ENCODE peak calls at places on chromosomes 12 and 14, in five cellular contexts. X, N, K, D and Y are unnamed samples.

GRCh38 chr12:82517808-82518207 is 159.5 kb downstream of the METTL25 start:
- DNase-seq in X (no peak), N (no peak), K (no peak), D (no peak), Y (no peak)

GRCh38 chr12:20863056-20863455 is 52.6 kb downstream of the SLCO1B3 start:
- DNase-seq in X (no peak), N (no peak), K (no peak), D (no peak), Y (no peak)

GRCh38 chr14:98130691-98131090 is 1141.3 kb downstream of the BCL11B start:
- DNase-seq in X (no peak), N (no peak), K (no peak), D (no peak), Y (no peak)

GRCh38 chr12:54016478-54016964 is 7.7 kb downstream of the HOXC8 start:
- DNase-seq in X (no peak), N (no peak), K (no peak), D (no peak), Y (no peak)

GRCh38 chr12:66774921-66775320 is 96.0 kb upstream of the GRIP1 start:
- DNase-seq in X (no peak), N (no peak), K (no peak), D (no peak), Y (no peak)

GRCh38 chr14:22715186-22715812 is 51.2 kb upstream of the OXA1L start:
- DNase-seq in X (no peak), N (no peak), K (no peak), D (no peak), Y (no peak)

GRCh38 chr14:69812725-69813124 is 15.7 kb upstream of the SLC10A1 start:
- DNase-seq in X (no peak), N (peak; percentile 43), K (peak; percentile 47), D (no peak), Y (no peak)

GRCh38 chr12:50276912-50277671 is 6.2 kb downstream of the LIMA1 start:
- DNase-seq in X (no peak), N (no peak), K (no peak), D (no peak), Y (no peak)

GRCh38 chr14:57060276-57060956 is 208.3 kb downstream of the EXOC5 start:
- DNase-seq in X (no peak), N (no peak), K (no peak), D (no peak), Y (no peak)

GRCh38 chr12:47805417-47805816 is 14.3 kb downstream of the HDAC7 start:
- DNase-seq in X (no peak), N (no peak), K (no peak), D (no peak), Y (no peak)
- H3K27ac ChIP-seq in X (no peak overlapping the region), N (no peak overlapping the region), K (peak overlapping the region; percentile 95), D (peak overlapping the region; percentile 23), Y (peak overlapping the region; percentile 99)

DNA sequence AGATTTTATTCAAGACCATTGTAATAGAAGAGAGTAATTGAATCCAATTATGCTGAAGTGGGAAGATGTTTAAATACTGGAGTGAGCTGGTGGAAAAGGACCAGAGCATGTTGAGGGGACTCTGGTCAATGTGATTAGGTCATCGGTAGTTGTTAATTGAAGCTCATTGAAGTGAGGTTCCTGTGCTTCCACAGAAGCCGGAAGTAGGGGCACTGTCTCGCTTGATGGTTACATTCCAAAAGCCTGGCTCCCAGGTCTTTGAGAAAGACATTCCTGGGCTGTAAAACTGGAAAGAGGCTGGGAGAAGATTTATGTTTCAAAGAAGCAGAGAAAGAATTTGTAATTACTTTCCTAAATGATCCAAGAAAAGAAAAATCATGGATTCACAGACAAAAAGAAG is 12.3 kb upstream of the CLECL1 start:
- DNase-seq in X (no peak), N (no peak), K (no peak), D (no peak), Y (no peak)
- TF ChIP-seq EP300 in X (no peak), N (no peak), K (no peak), D (no peak), Y (no peak)

DNA sequence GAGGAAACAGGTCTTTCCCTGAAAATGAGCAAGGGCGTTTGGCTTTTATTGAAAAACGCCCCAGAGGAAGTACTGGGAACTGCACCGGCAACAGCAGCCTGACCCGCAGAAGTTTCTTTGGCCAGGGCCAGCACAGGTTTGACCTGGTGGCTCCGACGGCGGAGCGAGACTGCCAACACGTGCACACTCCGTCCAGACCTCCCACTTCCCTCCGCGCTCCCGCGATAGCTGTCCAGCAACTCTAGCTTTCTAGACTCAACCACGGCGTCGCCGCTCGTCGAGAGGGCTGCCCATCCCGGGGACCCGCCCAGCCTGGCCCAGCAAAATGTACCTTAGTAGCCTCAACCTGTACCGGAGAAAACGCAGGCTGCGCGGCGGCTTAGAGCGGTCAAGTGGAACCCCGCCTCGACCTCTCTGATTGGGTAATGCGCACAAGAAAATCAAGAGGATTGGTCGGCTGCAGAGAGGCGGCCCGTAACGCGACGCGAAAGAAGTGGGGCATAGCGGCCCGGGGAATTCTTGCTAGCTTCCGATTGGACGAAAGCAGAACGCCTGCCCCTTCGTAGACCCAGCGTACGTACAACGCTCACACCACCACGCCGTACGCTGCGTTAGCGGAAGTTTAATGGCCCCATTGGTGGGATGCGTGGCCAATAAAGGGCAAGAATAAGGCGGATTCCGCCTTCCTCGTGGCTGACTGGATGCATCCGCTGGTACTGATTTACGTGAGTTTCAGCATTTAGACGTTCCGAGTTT is at the start of gene WDR89:
- DNase-seq in X (peak; percentile 97), N (peak; percentile 99), K (peak; percentile 98), D (peak; percentile 96), Y (peak; percentile 99)
- H3K27ac ChIP-seq in X (peak within 1 kb of the TSS; percentile 94), N (peak within 1 kb of the TSS; percentile 95), K (peak within 1 kb of the TSS; percentile 94), D (peak within 1 kb of the TSS; percentile 90), Y (peak within 1 kb of the TSS; percentile 87)

GRCh38 chr12:64682572-64683277 is 72.4 kb downstream of the RASSF3 start:
- DNase-seq in X (no peak), N (no peak), K (peak; percentile 58), D (no peak), Y (peak; percentile 93)
- TF ChIP-seq EP300 in X (peak; percentile 95), N (no peak), K (peak; percentile 94), D (peak; percentile 31), Y (peak; percentile 96)

DNA sequence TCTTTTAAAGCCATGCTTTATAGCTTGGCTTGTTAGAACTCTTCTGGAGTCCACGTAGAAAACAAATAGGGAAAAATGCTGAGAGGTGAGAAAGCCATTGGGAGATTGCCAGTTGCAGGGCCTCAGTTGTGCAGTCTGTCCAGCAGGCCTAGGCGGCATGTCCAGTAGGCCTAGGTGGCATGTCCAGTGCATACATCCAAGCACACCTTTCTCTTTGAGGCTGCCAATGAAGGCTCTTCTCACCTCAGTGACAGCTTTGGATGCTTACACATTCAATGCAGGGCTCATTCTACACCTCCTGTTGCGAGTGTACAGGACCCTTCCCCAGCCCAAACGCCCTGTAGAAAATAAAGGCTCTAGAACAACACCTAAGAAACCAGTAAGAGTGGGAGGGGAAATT is 13.1 kb downstream of the CDK2AP1 start:
- DNase-seq in X (no peak), N (no peak), K (no peak), D (no peak), Y (no peak)
- H3K27ac ChIP-seq in X (no peak overlapping the region), N (no peak overlapping the region), K (no peak overlapping the region), D (no peak overlapping the region), Y (no peak overlapping the region)

DNA sequence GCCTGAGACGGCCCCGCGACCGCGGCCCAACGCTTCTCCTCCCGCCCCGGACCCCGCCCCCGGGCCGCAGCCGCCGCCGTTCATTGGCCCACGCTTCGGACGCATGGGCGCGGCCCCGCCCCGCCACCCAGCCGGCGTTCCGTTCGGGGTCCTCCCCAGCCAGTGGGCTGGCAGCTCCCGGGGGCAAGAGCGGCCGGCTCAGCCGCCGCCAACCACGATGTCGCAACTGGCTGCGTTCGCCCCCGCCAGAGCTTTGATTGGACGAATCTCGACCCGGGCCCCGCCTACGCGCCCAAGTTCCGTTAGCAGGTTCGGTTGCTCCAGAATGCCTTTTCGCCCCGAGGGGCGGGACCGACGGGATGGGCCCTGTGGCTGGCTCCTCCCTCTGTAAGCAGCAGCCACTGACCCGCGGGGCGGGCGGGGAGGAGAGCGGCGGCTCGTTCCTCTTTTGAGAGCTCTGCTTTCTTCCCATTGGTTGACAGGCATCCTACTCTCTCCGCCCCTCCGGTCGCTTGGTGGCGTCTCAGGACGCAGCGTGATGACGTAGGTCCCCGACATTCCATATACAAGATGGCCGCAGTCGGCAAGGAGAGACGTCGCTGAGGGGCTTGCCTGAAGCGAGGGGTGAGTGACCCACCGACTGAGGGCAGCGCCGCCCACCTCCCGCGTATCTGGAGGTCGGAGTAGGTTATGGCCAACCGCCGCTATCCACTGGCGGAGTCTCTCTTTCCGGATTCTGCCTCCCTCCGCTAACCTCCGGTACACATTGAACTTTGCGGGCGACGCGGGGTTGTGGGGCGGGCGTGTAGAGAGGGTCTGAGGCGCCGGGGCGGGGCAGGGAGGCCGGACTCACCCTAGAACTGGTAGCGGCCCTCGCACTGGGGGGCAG is at the start of the genes CCNK and SETD3:
- DNase-seq in X (peak; percentile 100), N (peak; percentile 98), K (peak; percentile 100), D (peak; percentile 98), Y (peak; percentile 100)
- TF ChIP-seq EP300 in X (no peak), N (no peak), K (no peak), D (peak; percentile 93), Y (no peak)

GRCh38 chr12:18277196-18277595 is 15.9 kb downstream of the PIK3C2G start:
- DNase-seq in X (no peak), N (no peak), K (no peak), D (no peak), Y (no peak)

GRCh38 chr12:18281941-18282340 is 20.6 kb downstream of the PIK3C2G start:
- DNase-seq in X (no peak), N (no peak), K (no peak), D (no peak), Y (no peak)

DNA sequence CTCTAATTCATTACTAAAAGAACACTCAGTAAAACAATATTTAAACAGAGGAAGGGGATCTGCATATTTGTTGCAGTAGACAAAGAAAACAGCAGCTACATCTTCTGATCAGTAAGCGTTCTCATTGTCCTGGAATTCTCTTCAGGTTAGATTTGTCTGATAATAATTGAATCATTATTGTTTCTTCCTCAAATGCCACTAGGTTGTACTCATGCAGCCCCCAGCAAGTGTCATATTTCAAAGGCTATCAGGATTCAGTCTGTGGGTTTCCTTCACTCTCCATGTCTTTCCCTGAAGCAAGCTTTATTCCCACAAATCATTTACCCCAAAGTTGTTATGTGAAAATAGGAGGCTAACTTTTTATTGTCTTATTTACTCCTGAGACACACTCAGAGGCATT is 14.7 kb downstream of the PIK3C2G start:
- DNase-seq in X (no peak), N (no peak), K (no peak), D (no peak), Y (no peak)
- H3K27ac ChIP-seq in X (no peak overlapping the region), N (no peak overlapping the region), K (no peak overlapping the region), D (no peak overlapping the region), Y (no peak overlapping the region)